ENCODE peak calls at places on chromosome 10, in ten cellular contexts. T is GM04504; U is fibroblast of gingiva; M is myocyte; A is iPS-NIHi11; W is NCI-H748 treated with DMSO at 0.1 percent for 48 hours; H is posterior vena cava; Q is GM12892; O is coronary artery; V is stimulated activated CD8-positive, alpha-beta memory T cell treated with anti-CD3 and anti-CD28 coated beads, Interleukin-12 subunit alpha, Interleukin-12 subunit beta, amount 100 ng/mL, for 4 hours. X is an unnamed sample.
A peak's percentile ranks its signal among the peaks of the same experiment; 100 is the strongest.

GRCh38 chr10:93334901-93335312 is 147.2 kb downstream of the MYOF start:
- DNase-seq in T (peak; percentile 75), U (peak; percentile 45), M (peak; percentile 72), A (peak; percentile 49), W (peak; percentile 19), H (no peak), Q (no peak), O (peak; percentile 53), V (no peak), X (no peak)

GRCh38 chr10:130352291-130352645 is 216.1 kb downstream of the GLRX3 start:
- DNase-seq in T (no peak), U (no peak), M (no peak), A (peak; percentile 62), W (no peak), H (peak; percentile 37), Q (no peak), O (no peak), V (no peak), X (no peak)

GRCh38 chr10:124615259-124615658 is 128.9 kb downstream of the FAM53B start:
- DNase-seq in T (no peak), U (no peak), M (no peak), A (no peak), W (no peak), H (no peak), Q (no peak), O (no peak), V (no peak), X (no peak)

GRCh38 chr10:79239275-79239779 is 107.9 kb upstream of the PPIF start:
- DNase-seq in T (no peak), U (no peak), M (no peak), A (no peak), W (no peak), H (peak; percentile 88), Q (no peak), O (no peak), V (no peak), X (no peak)

GRCh38 chr10:114319406-114320248 is 80.6 kb downstream of the VWA2 start:
- DNase-seq in T (no peak), U (no peak), M (no peak), A (no peak), W (no peak), H (peak; percentile 63), Q (no peak), O (no peak), V (no peak), X (no peak)

GRCh38 chr10:70272925-70273316 is 10.9 kb downstream of the NPFFR1 start:
- DNase-seq in T (no peak), U (no peak), M (no peak), A (no peak), W (no peak), H (no peak), Q (no peak), O (no peak), V (no peak), X (no peak)

GRCh38 chr10:1576467-1577259 is 160.7 kb downstream of the ADARB2 start:
- DNase-seq in T (no peak), U (no peak), M (no peak), A (no peak), W (no peak), H (no peak), Q (no peak), O (no peak), V (no peak), X (no peak)

GRCh38 chr10:28986117-28986792 is 302.6 kb upstream of the LYZL1 start:
- DNase-seq in T (no peak), U (no peak), M (no peak), A (no peak), W (no peak), H (no peak), Q (no peak), O (no peak), V (no peak), X (no peak)

GRCh38 chr10:70714961-70715360 is 42.7 kb downstream of the ADAMTS14 start:
- DNase-seq in T (no peak), U (no peak), M (no peak), A (no peak), W (no peak), H (no peak), Q (no peak), O (no peak), V (no peak), X (no peak)

GRCh38 chr10:62851449-62851848 is 35.3 kb upstream of the EGR2 start:
- DNase-seq in T (no peak), U (no peak), M (peak; percentile 13), A (peak; percentile 43), W (no peak), H (no peak), Q (no peak), O (no peak), V (no peak), X (no peak)

GRCh38 chr10:1274746-1275544 is 218.8 kb downstream of the WDR37 start:
- DNase-seq in T (no peak), U (no peak), M (peak; percentile 76), A (no peak), W (no peak), H (no peak), Q (no peak), O (no peak), V (no peak), X (peak; percentile 26)

GRCh38 chr10:49113741-49114141 is 1.6 kb downstream of the VSTM4 start:
- DNase-seq in T (no peak), U (no peak), M (peak; percentile 63), A (no peak), W (no peak), H (no peak), Q (no peak), O (peak; percentile 68), V (no peak), X (no peak)

GRCh38 chr10:73590881-73591577 is at the start of gene USP54:
- DNase-seq in T (no peak), U (peak; percentile 46), M (peak; percentile 93), A (peak; percentile 76), W (no peak), H (no peak), Q (no peak), O (no peak), V (no peak), X (no peak)